ENCODE peak calls at places on chromosomes 3 and 15, in six cellular contexts. D is mesendoderm, B is OCI-LY7, N is mammary epithelial cell, E is astrocyte, S is fibroblast of lung. W is an unnamed sample.

GRCh38 chr3:108008931-108009635 is 81.7 kb downstream of the CD47 start:
- DNase-seq in D (no peak), B (no peak), N (peak; percentile 25), E (peak; percentile 95), S (no peak), W (no peak)

GRCh38 chr15:55279746-55280351 is 9.8 kb downstream of the RAB27A start:
- DNase-seq in D (peak; percentile 23), B (no peak), N (peak; percentile 84), E (peak; percentile 95), S (peak; percentile 87), W (peak; percentile 21)

GRCh38 chr3:16460886-16461285 is 52.6 kb downstream of the RFTN1 start:
- DNase-seq in D (no peak), B (no peak), N (no peak), E (no peak), S (no peak), W (no peak)

GRCh38 chr15:33309602-33310276 is 1.0 kb upstream of the RYR3 start:
- DNase-seq in D (peak; percentile 97), B (peak; percentile 27), N (peak; percentile 17), E (no peak), S (no peak), W (no peak)

GRCh38 chr3:51799879-51800757 is 21.1 kb upstream of the IQCF6 start:
- DNase-seq in D (peak; percentile 88), B (peak; percentile 62), N (peak; percentile 65), E (peak; percentile 68), S (peak; percentile 84), W (peak; percentile 38)

GRCh38 chr3:173221010-173221409 is 80.0 kb upstream of the SPATA16 start:
- DNase-seq in D (peak; percentile 58), B (peak; percentile 13), N (peak; percentile 1), E (no peak), S (peak; percentile 2), W (no peak)

GRCh38 chr15:82317091-82317489 is 32.2 kb downstream of the GOLGA6L10 start:
- DNase-seq in D (no peak), B (no peak), N (no peak), E (no peak), S (no peak), W (no peak)

GRCh38 chr3:49519266-49519665 is 35.0 kb upstream of the BSN start:
- DNase-seq in D (no peak), B (no peak), N (peak; percentile 19), E (no peak), S (no peak), W (no peak)

GRCh38 chr15:67082007-67082536 is 16.7 kb downstream of the SMAD3 start:
- DNase-seq in D (peak; percentile 86), B (peak; percentile 77), N (no peak), E (no peak), S (no peak), W (no peak)

GRCh38 chr15:95922431-95922830 is 408.1 kb upstream of the NR2F2 start:
- DNase-seq in D (peak; percentile 26), B (no peak), N (peak; percentile 31), E (no peak), S (no peak), W (no peak)

GRCh38 chr15:51075364-51075763 is 19.3 kb downstream of the TNFAIP8L3 start:
- DNase-seq in D (no peak), B (no peak), N (no peak), E (no peak), S (no peak), W (no peak)

GRCh38 chr3:14598143-14598569 is 53.4 kb upstream of the CCDC174 start:
- DNase-seq in D (peak; percentile 91), B (peak; percentile 40), N (peak; percentile 19), E (peak; percentile 28), S (peak; percentile 44), W (no peak)

GRCh38 chr3:115503386-115503785 is 119.9 kb upstream of the GAP43 start:
- DNase-seq in D (no peak), B (no peak), N (no peak), E (no peak), S (peak; percentile 3), W (no peak)

GRCh38 chr3:114872056-114872455 is 275.0 kb downstream of the ZBTB20 start:
- DNase-seq in D (no peak), B (no peak), N (no peak), E (peak; percentile 3), S (peak; percentile 44), W (no peak)

GRCh38 chr15:70421197-70421482 is 323.4 kb upstream of the TLE3 start:
- DNase-seq in D (no peak), B (no peak), N (no peak), E (no peak), S (no peak), W (no peak)

GRCh38 chr3:48881006-48881405 is 17.7 kb downstream of the SLC25A20 start:
- DNase-seq in D (no peak), B (no peak), N (no peak), E (no peak), S (no peak), W (no peak)

GRCh38 chr3:23550402-23550801 is 255.4 kb upstream of the UBE2E1 start:
- DNase-seq in D (no peak), B (peak; percentile 48), N (no peak), E (no peak), S (no peak), W (no peak)

GRCh38 chr3:36493051-36493450 is 112.7 kb downstream of the STAC start:
- DNase-seq in D (no peak), B (no peak), N (no peak), E (no peak), S (no peak), W (no peak)

DNA sequence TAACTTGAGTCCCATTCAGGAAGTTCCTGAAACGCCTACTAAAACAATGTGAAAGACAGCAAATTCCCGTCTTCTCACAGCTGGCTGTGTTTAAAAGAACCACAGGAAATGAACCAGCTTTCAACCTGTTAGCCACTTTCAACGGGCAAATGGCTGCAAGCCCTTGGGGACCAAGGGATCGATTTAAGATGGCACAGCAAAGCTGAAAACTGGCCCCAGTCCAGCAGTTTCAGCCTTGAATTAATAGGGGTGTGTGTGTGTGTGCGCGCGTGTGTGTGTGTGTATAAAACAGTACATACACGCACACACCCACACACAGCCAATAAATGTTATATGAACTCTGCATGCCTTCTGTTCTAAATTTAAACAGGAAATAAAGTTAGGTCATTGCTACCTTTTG is 168.6 kb upstream of the TMCO5A start:
- DNase-seq in D (peak; percentile 13), B (peak; percentile 10), N (no peak), E (no peak), S (peak; percentile 5), W (no peak)
- H3K4me3 ChIP-seq in D (no peak overlapping the region), B (no peak overlapping the region), N (no peak overlapping the region), E (no peak overlapping the region), S (no peak overlapping the region), W (no peak overlapping the region)

DNA sequence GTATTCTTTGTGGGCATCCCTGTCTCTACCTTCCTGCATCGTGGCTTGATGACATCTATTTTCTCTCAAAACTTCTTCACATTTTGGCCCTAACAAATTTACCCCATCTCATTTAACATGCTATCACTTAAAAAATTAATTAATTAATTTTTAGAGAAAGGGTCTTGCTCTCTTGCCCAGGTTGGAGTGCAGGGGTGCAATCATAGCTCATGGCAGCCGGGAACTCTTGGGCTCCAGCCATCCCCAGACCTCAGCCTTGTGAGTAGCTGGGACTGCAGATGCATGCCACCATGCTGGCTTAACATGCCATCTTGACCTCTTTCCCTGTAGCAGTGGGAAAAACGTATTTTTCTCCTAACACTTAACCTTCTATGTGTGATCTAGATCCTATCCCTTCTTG is 20.6 kb downstream of the IQGAP1 start:
- DNase-seq in D (no peak), B (no peak), N (no peak), E (no peak), S (no peak), W (no peak)
- H3K79me2 ChIP-seq in D (peaks cover 38% of the 10 kb centered on the region), B (peaks cover 74% of the 10 kb centered on the region), N (peaks cover 95% of the 10 kb centered on the region), E (peaks cover 90% of the 10 kb centered on the region), S (peaks cover 93% of the 10 kb centered on the region), W (peaks cover 84% of the 10 kb centered on the region)

DNA sequence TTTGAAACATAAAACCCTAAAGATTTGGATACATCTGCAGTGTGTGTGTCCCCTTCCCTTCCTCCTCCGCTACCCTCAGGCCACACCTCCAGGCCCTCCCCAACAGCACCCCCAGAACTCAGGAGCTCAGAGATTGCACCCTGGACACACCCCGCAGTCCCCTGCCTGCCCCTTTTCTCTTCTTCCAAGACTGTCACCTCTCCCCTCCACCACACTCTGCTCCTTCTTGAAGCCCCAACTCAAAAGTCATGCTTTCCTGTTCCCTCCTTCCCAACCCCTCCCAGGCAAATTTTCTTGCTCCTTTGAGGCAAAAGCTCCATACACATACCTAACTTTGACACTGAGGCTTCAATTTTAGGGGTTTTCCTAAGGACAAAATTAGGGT is 285.7 kb upstream of the STT3B start:
- DNase-seq in D (no peak), B (no peak), N (no peak), E (no peak), S (no peak), W (no peak)
- H3K4me3 ChIP-seq in D (no peak overlapping the region), B (no peak overlapping the region), N (no peak overlapping the region), E (no peak overlapping the region), S (no peak overlapping the region), W (no peak overlapping the region)

DNA sequence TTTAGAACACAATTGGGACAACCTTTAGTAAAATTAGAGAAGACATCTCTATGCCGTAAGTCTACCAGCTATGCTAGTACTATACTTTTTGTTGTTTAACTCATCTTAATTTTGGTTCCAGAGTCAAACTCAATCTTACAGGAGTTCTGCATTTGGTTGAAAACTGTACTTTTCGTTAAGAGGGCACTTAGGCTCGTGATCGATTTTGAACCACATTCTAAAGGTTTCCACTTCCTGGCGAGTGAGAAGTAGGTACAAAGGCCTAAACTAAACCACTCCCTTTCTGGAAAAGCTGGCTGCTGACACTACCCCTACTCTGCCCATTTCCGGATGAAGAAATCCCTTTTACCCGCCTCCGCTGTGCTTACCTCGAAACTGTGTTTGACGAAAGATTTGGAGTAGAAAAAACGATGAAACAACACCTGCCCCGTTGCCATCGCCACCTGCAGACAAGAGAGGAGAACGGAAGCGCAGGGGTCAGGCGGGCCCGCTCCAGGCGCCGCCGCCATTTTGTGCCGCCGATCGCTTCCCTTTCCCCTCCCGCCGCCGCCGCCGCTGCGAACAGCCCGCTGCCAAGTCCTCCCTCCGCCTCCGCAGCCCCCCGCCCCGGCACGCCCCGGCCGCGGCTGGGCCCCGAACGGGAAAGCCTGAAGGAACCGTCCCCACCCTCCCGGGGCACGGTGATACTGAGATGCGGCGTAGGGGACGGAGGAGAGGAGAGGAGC is 748 bp downstream of the CCNL1 start:
- DNase-seq in D (peak; percentile 77), B (peak; percentile 87), N (peak; percentile 81), E (peak; percentile 36), S (peak; percentile 45), W (no peak)
- H3K79me2 ChIP-seq in D (peaks cover 37% of the 10 kb centered on the region), B (peaks cover 70% of the 10 kb centered on the region), N (peaks cover 61% of the 10 kb centered on the region), E (peaks cover 58% of the 10 kb centered on the region), S (peaks cover 57% of the 10 kb centered on the region), W (peaks cover 57% of the 10 kb centered on the region)

W was measured in keratinocyte.